ENCODE peak calls at places on chromosome 1, in seven cellular contexts. H, Y, X, Z, I, L and G are unnamed samples.

GRCh38 chr1:97252076-97252475 is 530.5 kb downstream of the PTBP2 start:
- DNase-seq in I (no peak), Y (peak; percentile 42), X (no peak), Z (no peak), L (no peak), H (no peak), G (no peak)

GRCh38 chr1:156525856-156526479 is 25.4 kb upstream of the MEF2D start:
- DNase-seq in L (peak; percentile 38), Z (no peak), Y (no peak), H (no peak), I (no peak), X (no peak), G (no peak)

GRCh38 chr1:153404768-153405167 is 11.6 kb upstream of the S100A7A start:
- DNase-seq in I (no peak), L (peak; percentile 81), H (peak; percentile 7), Y (peak; percentile 76), X (no peak), Z (peak; percentile 32), G (peak; percentile 69)

GRCh38 chr1:41811051-41811795 is 107.5 kb downstream of the HIVEP3 start:
- DNase-seq in I (no peak), L (no peak), X (no peak), H (no peak), Z (peak; percentile 8), Y (no peak), G (no peak)

GRCh38 chr1:1858382-1859086 is 32.4 kb downstream of the GNB1 start:
- DNase-seq in H (peak; percentile 98), L (peak; percentile 28), X (peak; percentile 92), Y (peak; percentile 87), Z (peak; percentile 16), I (no peak), G (peak; percentile 75)

GRCh38 chr1:93607814-93608187 is 73.8 kb downstream of the BCAR3 start:
- DNase-seq in Z (no peak), X (no peak), L (no peak), H (no peak), I (no peak), Y (peak; percentile 26), G (no peak)

GRCh38 chr1:24303600-24303999 is 15.6 kb upstream of the GRHL3 start:
- DNase-seq in Y (no peak), L (no peak), Z (no peak), H (no peak), I (no peak), X (no peak), G (no peak)

GRCh38 chr1:158717344-158717743 is 3.2 kb downstream of the OR6K3 start:
- DNase-seq in I (no peak), L (no peak), Z (no peak), Y (no peak), H (no peak), X (no peak), G (no peak)

GRCh38 chr1:71587961-71588360 is 507.1 kb upstream of the ZRANB2 start:
- DNase-seq in H (no peak), L (no peak), I (no peak), Z (no peak), Y (no peak), X (no peak), G (peak; percentile 38)

GRCh38 chr1:66450847-66451246 is 83.1 kb upstream of the SGIP1 start:
- DNase-seq in X (no peak), I (no peak), L (no peak), Y (no peak), H (no peak), Z (no peak), G (no peak)

GRCh38 chr1:153880962-153881361 is 41.8 kb downstream of the GATAD2B start:
- DNase-seq in L (no peak), Z (no peak), Y (peak; percentile 89), X (peak; percentile 92), I (peak; percentile 83), H (peak; percentile 98), G (peak; percentile 100)

GRCh38 chr1:167599839-167600581 is 30.0 kb upstream of the RCSD1 start:
- DNase-seq in I (no peak), L (no peak), X (peak; percentile 57), Z (peak; percentile 8), H (peak; percentile 90), Y (peak; percentile 59), G (peak; percentile 51)

GRCh38 chr1:26362331-26362730 is 8.4 kb upstream of the CRYBG2 start:
- DNase-seq in L (no peak), H (no peak), Z (no peak), Y (no peak), I (no peak), X (no peak), G (no peak)

GRCh38 chr1:222390181-222390580 is 157.7 kb downstream of the HHIPL2 start:
- DNase-seq in Y (no peak), Z (no peak), L (no peak), H (no peak), I (no peak), X (no peak), G (no peak)

GRCh38 chr1:31843506-31843905 is 27.7 kb upstream of the SPOCD1 start:
- DNase-seq in I (peak; percentile 15), L (no peak), Y (peak; percentile 64), Z (no peak), H (no peak), X (no peak), G (no peak)

GRCh38 chr1:183914283-183914682 is 109.4 kb downstream of the RGL1 start:
- DNase-seq in X (no peak), L (no peak), Y (no peak), I (no peak), Z (no peak), H (peak; percentile 11), G (no peak)

GRCh38 chr1:1216770-1217620 is 3.0 kb upstream of the TNFRSF4 start:
- DNase-seq in Z (no peak), X (no peak), Y (no peak), L (no peak), H (no peak), I (no peak), G (no peak)

GRCh38 chr1:243286409-243287127 is 30.7 kb downstream of the SDCCAG8 start:
- DNase-seq in H (peak; percentile 50), Z (no peak), Y (no peak), L (no peak), I (no peak), X (no peak), G (no peak)

GRCh38 chr1:24095140-24095859 is 16.6 kb downstream of the MYOM3 start:
- DNase-seq in I (no peak), L (no peak), X (no peak), H (no peak), Y (no peak), Z (no peak), G (no peak)

GRCh38 chr1:147389532-147390184 is 147.2 kb downstream of the CHD1L start:
- DNase-seq in X (no peak), L (no peak), H (peak; percentile 78), Y (no peak), I (no peak), Z (no peak), G (peak; percentile 84)

GRCh38 chr1:54331091-54331772 is 75.0 kb downstream of the SSBP3 start:
- DNase-seq in Z (no peak), H (no peak), L (no peak), X (no peak), I (no peak), Y (no peak), G (peak; percentile 7)

GRCh38 chr1:214445846-214446614 is 105.4 kb downstream of the PTPN14 start:
- DNase-seq in Y (no peak), Z (no peak), X (no peak), L (no peak), I (no peak), H (no peak), G (no peak)

GRCh38 chr1:160437432-160438319 is 37.3 kb downstream of the VANGL2 start:
- DNase-seq in L (no peak), Z (no peak), H (peak; percentile 11), X (no peak), I (no peak), Y (no peak), G (peak; percentile 25)

GRCh38 chr1:239189998-239190512 is 196.3 kb upstream of the CHRM3 start:
- DNase-seq in Y (no peak), X (no peak), L (no peak), H (no peak), I (no peak), Z (no peak), G (no peak)

GRCh38 chr1:7785108-7785507 is 1.0 kb downstream of the PER3 start:
- DNase-seq in L (no peak), H (no peak), Y (no peak), X (no peak), I (no peak), Z (no peak), G (no peak)

GRCh38 chr1:64425521-64425920 is 44.4 kb upstream of the CACHD1 start:
- DNase-seq in Z (no peak), Y (no peak), I (no peak), H (no peak), L (no peak), X (no peak), G (no peak)

GRCh38 chr1:168512864-168513595 is 30.8 kb downstream of the XCL2 start:
- DNase-seq in X (no peak), Z (peak; percentile 21), H (no peak), L (no peak), I (no peak), Y (no peak), G (no peak)